ENCODE peak calls at places on chromosome 7, in five cellular contexts. One of them, this sample, is unnamed.

GRCh38 chr7:97149843-97150242 is 32.3 kb downstream of the SDHAF3 start:
- DNase-seq in K562: no peak
- DNase-seq in DND-41: no peak
- DNase-seq in endothelial cell of umbilical vein: no peak
- DNase-seq in astrocyte: peak; percentile 4
- DNase-seq in this sample: no peak

GRCh38 chr7:42478717-42479116 is 241.7 kb upstream of the GLI3 start:
- DNase-seq in astrocyte: no peak
- DNase-seq in DND-41: no peak
- DNase-seq in K562: no peak
- DNase-seq in endothelial cell of umbilical vein: no peak
- DNase-seq in this sample: no peak

GRCh38 chr7:122010116-122010515 is 133.9 kb downstream of the AASS start:
- DNase-seq in endothelial cell of umbilical vein: no peak
- DNase-seq in K562: no peak
- DNase-seq in DND-41: no peak
- DNase-seq in astrocyte: no peak
- DNase-seq in this sample: no peak

GRCh38 chr7:64877714-64878610 is 25.1 kb upstream of the ZNF273 start:
- DNase-seq in astrocyte: no peak
- DNase-seq in K562: no peak
- DNase-seq in endothelial cell of umbilical vein: no peak
- DNase-seq in DND-41: peak; percentile 1
- DNase-seq in this sample: no peak

GRCh38 chr7:154623399-154623798 is 379.5 kb downstream of the PAXIP1 start:
- DNase-seq in DND-41: no peak
- DNase-seq in K562: no peak
- DNase-seq in astrocyte: no peak
- DNase-seq in endothelial cell of umbilical vein: no peak
- DNase-seq in this sample: no peak

GRCh38 chr7:14016950-14017349 is 27.5 kb upstream of the ETV1 start:
- DNase-seq in astrocyte: peak; percentile 46
- DNase-seq in endothelial cell of umbilical vein: no peak
- DNase-seq in K562: no peak
- DNase-seq in DND-41: no peak
- DNase-seq in this sample: no peak

GRCh38 chr7:43869898-43870240 is 552 bp upstream of the MRPS24 start:
- DNase-seq in astrocyte: peak; percentile 95
- DNase-seq in endothelial cell of umbilical vein: no peak
- DNase-seq in K562: peak; percentile 22
- DNase-seq in DND-41: no peak
- DNase-seq in this sample: no peak

GRCh38 chr7:147279516-147279915 is 1162.9 kb downstream of the CNTNAP2 start:
- DNase-seq in astrocyte: no peak
- DNase-seq in DND-41: no peak
- DNase-seq in K562: no peak
- DNase-seq in endothelial cell of umbilical vein: no peak
- DNase-seq in this sample: peak; percentile 12

GRCh38 chr7:123410273-123410928 is 124.0 kb downstream of the IQUB start:
- DNase-seq in K562: no peak
- DNase-seq in DND-41: no peak
- DNase-seq in astrocyte: peak; percentile 59
- DNase-seq in endothelial cell of umbilical vein: peak; percentile 29
- DNase-seq in this sample: no peak

GRCh38 chr7:50560865-50561351 is 4.3 kb downstream of the DDC start:
- DNase-seq in endothelial cell of umbilical vein: no peak
- DNase-seq in astrocyte: no peak
- DNase-seq in DND-41: no peak
- DNase-seq in K562: no peak
- DNase-seq in this sample: peak; percentile 20

DNA sequence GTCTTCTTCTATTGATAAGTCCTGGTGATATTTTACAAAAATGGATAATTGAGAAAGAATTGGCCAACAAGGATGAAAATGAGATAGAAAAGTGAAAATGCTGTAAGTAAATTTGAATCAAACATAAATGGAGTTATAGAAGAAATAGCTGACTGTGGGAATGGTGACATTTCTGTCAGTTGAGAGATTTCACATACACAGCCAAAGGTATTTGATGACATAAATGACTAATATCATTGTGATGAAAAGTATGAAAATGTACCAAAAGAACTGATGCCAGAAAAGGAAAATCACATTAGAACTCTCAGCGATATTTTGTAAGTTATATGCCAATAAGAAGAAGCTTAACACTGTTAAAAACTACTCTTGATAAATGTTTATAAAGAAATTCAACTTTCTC is 54.9 kb downstream of the TFPI2 start:
- DNase-seq in K562: no peak
- DNase-seq in endothelial cell of umbilical vein: no peak
- DNase-seq in astrocyte: peak; percentile 14
- DNase-seq in DND-41: no peak
- DNase-seq in this sample: no peak
- H3K9ac ChIP-seq in K562: no peak overlapping the region
- H3K9ac ChIP-seq in endothelial cell of umbilical vein: no peak overlapping the region
- H3K9ac ChIP-seq in astrocyte: no peak overlapping the region
- H3K9ac ChIP-seq in DND-41: no peak overlapping the region
- H3K9ac ChIP-seq in this sample: no peak overlapping the region

GRCh38 chr7:65931685-65932084 is 50.3 kb downstream of the GUSB start:
- DNase-seq in K562: no peak
- DNase-seq in endothelial cell of umbilical vein: no peak
- DNase-seq in DND-41: no peak
- DNase-seq in astrocyte: no peak
- DNase-seq in this sample: no peak
- H3K9ac ChIP-seq in K562: no peak overlapping the region
- H3K9ac ChIP-seq in endothelial cell of umbilical vein: no peak overlapping the region
- H3K9ac ChIP-seq in DND-41: no peak overlapping the region
- H3K9ac ChIP-seq in astrocyte: no peak overlapping the region
- H3K9ac ChIP-seq in this sample: no peak overlapping the region

DNA sequence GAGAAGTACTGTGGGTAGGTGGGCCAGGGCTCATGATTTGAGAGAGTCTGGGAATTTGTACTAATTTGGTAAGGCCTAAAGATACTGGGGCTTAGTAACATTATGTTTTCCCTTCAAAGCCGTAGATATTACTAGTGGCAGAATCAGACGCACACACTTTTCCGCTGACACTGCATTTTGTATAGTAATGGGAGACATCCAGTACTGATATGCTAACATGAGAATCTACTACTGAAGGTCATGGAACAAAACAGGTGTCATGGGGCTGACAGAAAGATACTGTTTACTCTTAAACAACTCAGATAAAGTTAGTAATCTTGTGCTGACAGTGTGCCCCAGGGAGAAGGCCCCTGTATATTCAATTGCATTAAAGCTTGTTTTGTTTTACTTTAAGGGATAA is 11.1 kb upstream of the GIMAP7 start:
- DNase-seq in astrocyte: no peak
- DNase-seq in DND-41: no peak
- DNase-seq in endothelial cell of umbilical vein: no peak
- DNase-seq in K562: no peak
- DNase-seq in this sample: no peak
- H3K9ac ChIP-seq in astrocyte: no peak overlapping the region
- H3K9ac ChIP-seq in DND-41: no peak overlapping the region
- H3K9ac ChIP-seq in endothelial cell of umbilical vein: no peak overlapping the region
- H3K9ac ChIP-seq in K562: no peak overlapping the region
- H3K9ac ChIP-seq in this sample: no peak overlapping the region

GRCh38 chr7:20218261-20218660 is 1.1 kb upstream of the MACC1 start:
- DNase-seq in DND-41: no peak
- DNase-seq in endothelial cell of umbilical vein: no peak
- DNase-seq in astrocyte: no peak
- DNase-seq in K562: peak; percentile 20
- DNase-seq in this sample: no peak
- H3K9ac ChIP-seq in DND-41: no peak overlapping the region
- H3K9ac ChIP-seq in endothelial cell of umbilical vein: no peak overlapping the region
- H3K9ac ChIP-seq in astrocyte: no peak overlapping the region
- H3K9ac ChIP-seq in K562: no peak overlapping the region
- H3K9ac ChIP-seq in this sample: no peak overlapping the region

DNA sequence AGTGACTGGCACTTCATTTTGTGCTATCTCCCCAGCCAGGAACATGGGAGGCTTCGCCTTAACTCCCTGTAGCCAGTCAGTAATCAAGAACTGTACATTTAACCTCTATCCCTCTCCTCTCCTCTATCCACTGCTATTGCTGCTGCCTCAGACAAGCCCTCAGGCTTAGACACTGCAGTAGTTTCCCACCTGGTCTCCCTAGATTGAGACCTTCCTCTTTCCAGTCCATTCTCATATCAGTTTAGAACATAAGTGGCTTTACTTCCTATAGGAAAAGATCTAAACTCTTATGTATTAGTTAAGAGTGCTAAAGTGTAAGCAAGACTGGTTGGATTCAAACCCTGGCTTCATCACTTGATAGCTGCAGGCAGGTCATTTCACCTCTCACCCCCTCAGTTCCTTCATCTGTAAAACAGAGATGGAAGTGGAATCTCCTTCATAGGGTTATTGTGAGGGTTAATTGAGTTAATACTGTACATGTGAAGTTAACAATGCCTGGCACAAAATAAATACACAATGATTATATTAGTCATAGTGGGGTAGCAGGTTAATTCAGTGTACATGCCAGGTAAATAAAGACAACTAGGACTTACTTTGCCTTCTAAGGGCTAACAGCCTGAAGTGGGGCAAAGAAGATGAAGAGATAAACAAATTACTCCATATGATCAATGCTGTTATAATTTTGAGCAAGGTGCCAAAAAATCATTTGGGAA is 76.1 kb downstream of the ZNF277 start:
- DNase-seq in K562: peak; percentile 32
- DNase-seq in DND-41: no peak
- DNase-seq in endothelial cell of umbilical vein: peak; percentile 57
- DNase-seq in astrocyte: no peak
- DNase-seq in this sample: no peak
- H3K9ac ChIP-seq in K562: no peak overlapping the region
- H3K9ac ChIP-seq in DND-41: no peak overlapping the region
- H3K9ac ChIP-seq in endothelial cell of umbilical vein: no peak overlapping the region
- H3K9ac ChIP-seq in astrocyte: no peak overlapping the region
- H3K9ac ChIP-seq in this sample: no peak overlapping the region